ENCODE peak calls at places on chromosomes 4 and X, in four cellular contexts. One of them, this sample, is unnamed.

GRCh38 chrX:68895339-68896250 is 66.8 kb downstream of the EFNB1 start:
- DNase-seq in right atrium auricular region: peak; percentile 66
- DNase-seq in cardiac muscle cell: peak; percentile 66
- DNase-seq in esophagus muscularis mucosa: no peak
- DNase-seq in this sample: peak; percentile 15

GRCh38 chr4:2260336-2261109 is 1.4 kb downstream of the MXD4 start:
- DNase-seq in right atrium auricular region: peak; percentile 59
- DNase-seq in cardiac muscle cell: no peak
- DNase-seq in esophagus muscularis mucosa: no peak
- DNase-seq in this sample: no peak

GRCh38 chr4:189117426-189117825 is 823.2 kb upstream of the FRG1 start:
- DNase-seq in right atrium auricular region: no peak
- DNase-seq in cardiac muscle cell: no peak
- DNase-seq in esophagus muscularis mucosa: no peak
- DNase-seq in this sample: no peak

GRCh38 chrX:50204364-50204899 is at the start of gene CCNB3:
- DNase-seq in right atrium auricular region: peak; percentile 75
- DNase-seq in cardiac muscle cell: peak; percentile 85
- DNase-seq in esophagus muscularis mucosa: no peak
- DNase-seq in this sample: no peak

GRCh38 chr4:189613202-189613601 is 327.5 kb upstream of the FRG1 start:
- DNase-seq in right atrium auricular region: no peak
- DNase-seq in cardiac muscle cell: no peak
- DNase-seq in esophagus muscularis mucosa: no peak
- DNase-seq in this sample: no peak

GRCh38 chrX:11543249-11543648 is 122.5 kb downstream of the ARHGAP6 start:
- DNase-seq in right atrium auricular region: no peak
- DNase-seq in cardiac muscle cell: no peak
- DNase-seq in esophagus muscularis mucosa: no peak
- DNase-seq in this sample: no peak

GRCh38 chrX:155314260-155314659 is 20.2 kb downstream of the CLIC2 start:
- DNase-seq in right atrium auricular region: no peak
- DNase-seq in cardiac muscle cell: no peak
- DNase-seq in esophagus muscularis mucosa: no peak
- DNase-seq in this sample: no peak

GRCh38 chr4:162323919-162324318 is 160.1 kb upstream of the FSTL5 start:
- DNase-seq in right atrium auricular region: no peak
- DNase-seq in cardiac muscle cell: no peak
- DNase-seq in esophagus muscularis mucosa: no peak
- DNase-seq in this sample: no peak

GRCh38 chrX:153924149-153924861 is 1.8 kb downstream of the ARHGAP4 start:
- DNase-seq in right atrium auricular region: no peak
- DNase-seq in cardiac muscle cell: peak; percentile 64
- DNase-seq in esophagus muscularis mucosa: no peak
- DNase-seq in this sample: no peak

GRCh38 chr4:187929024-187929423 is 66.5 kb upstream of the ZFP42 start:
- DNase-seq in right atrium auricular region: no peak
- DNase-seq in cardiac muscle cell: no peak
- DNase-seq in esophagus muscularis mucosa: no peak
- DNase-seq in this sample: no peak

GRCh38 chr4:86220137-86220536 is 139.7 kb downstream of the MAPK10 start:
- DNase-seq in right atrium auricular region: no peak
- DNase-seq in cardiac muscle cell: peak; percentile 68
- DNase-seq in esophagus muscularis mucosa: no peak
- DNase-seq in this sample: no peak

GRCh38 chr4:100929753-100930152 is 411.9 kb upstream of the EMCN start:
- DNase-seq in right atrium auricular region: no peak
- DNase-seq in cardiac muscle cell: no peak
- DNase-seq in esophagus muscularis mucosa: no peak
- DNase-seq in this sample: no peak

GRCh38 chrX:12480956-12481355 is 310.3 kb upstream of the PRPS2 start:
- DNase-seq in right atrium auricular region: no peak
- DNase-seq in cardiac muscle cell: no peak
- DNase-seq in esophagus muscularis mucosa: no peak
- DNase-seq in this sample: no peak

GRCh38 chrX:108000751-108001150 is 18.6 kb upstream of the TEX13B start:
- DNase-seq in right atrium auricular region: no peak
- DNase-seq in cardiac muscle cell: no peak
- DNase-seq in esophagus muscularis mucosa: no peak
- DNase-seq in this sample: no peak

GRCh38 chr4:54742636-54743399 is 85.1 kb downstream of the KIT start:
- DNase-seq in right atrium auricular region: no peak
- DNase-seq in cardiac muscle cell: no peak
- DNase-seq in esophagus muscularis mucosa: no peak
- DNase-seq in this sample: no peak

GRCh38 chrX:100368167-100368566 is 41.9 kb downstream of the PCDH19 start:
- DNase-seq in right atrium auricular region: no peak
- DNase-seq in cardiac muscle cell: peak; percentile 11
- DNase-seq in esophagus muscularis mucosa: no peak
- DNase-seq in this sample: no peak

GRCh38 chrX:47623540-47624027 is 3.9 kb upstream of the SYN1 start:
- DNase-seq in right atrium auricular region: no peak
- DNase-seq in cardiac muscle cell: peak; percentile 84
- DNase-seq in esophagus muscularis mucosa: no peak
- DNase-seq in this sample: no peak

GRCh38 chr4:183241322-183241640 is 78.8 kb downstream of the CLDN22 start:
- DNase-seq in right atrium auricular region: no peak
- DNase-seq in cardiac muscle cell: peak; percentile 86
- DNase-seq in esophagus muscularis mucosa: no peak
- DNase-seq in this sample: no peak

GRCh38 chr4:185590982-185591381 is 55.7 kb upstream of the PDLIM3 start:
- DNase-seq in right atrium auricular region: no peak
- DNase-seq in cardiac muscle cell: no peak
- DNase-seq in esophagus muscularis mucosa: no peak
- DNase-seq in this sample: no peak
- H3K27ac ChIP-seq in right atrium auricular region: peak overlapping the region; percentile 64
- H3K27ac ChIP-seq in cardiac muscle cell: no peak overlapping the region
- H3K27ac ChIP-seq in esophagus muscularis mucosa: peak overlapping the region; percentile 83
- H3K27ac ChIP-seq in this sample: peak overlapping the region; percentile 45

GRCh38 chrX:148043456-148043855 is 62.3 kb downstream of the FMR1NB start:
- DNase-seq in right atrium auricular region: no peak
- DNase-seq in cardiac muscle cell: peak; percentile 10
- DNase-seq in esophagus muscularis mucosa: no peak
- DNase-seq in this sample: no peak

GRCh38 chrX:148047216-148047615 is 66.1 kb downstream of the FMR1NB start:
- DNase-seq in right atrium auricular region: no peak
- DNase-seq in cardiac muscle cell: no peak
- DNase-seq in esophagus muscularis mucosa: no peak
- DNase-seq in this sample: no peak

GRCh38 chrX:148051973-148052372 is 70.8 kb downstream of the FMR1NB start:
- DNase-seq in right atrium auricular region: no peak
- DNase-seq in cardiac muscle cell: no peak
- DNase-seq in esophagus muscularis mucosa: no peak
- DNase-seq in this sample: no peak

GRCh38 chrX:148049441-148049840 is 68.3 kb downstream of the FMR1NB start:
- DNase-seq in right atrium auricular region: no peak
- DNase-seq in cardiac muscle cell: peak; percentile 48
- DNase-seq in esophagus muscularis mucosa: no peak
- DNase-seq in this sample: no peak
- TF ChIP-seq CTCF in right atrium auricular region: peak; percentile 19
- TF ChIP-seq CTCF in cardiac muscle cell: peak; percentile 43
- TF ChIP-seq CTCF in esophagus muscularis mucosa: peak; percentile 37
- TF ChIP-seq CTCF in this sample: peak; percentile 16

GRCh38 chr4:106478152-106478551 is 109.6 kb upstream of the GIMD1 start:
- DNase-seq in right atrium auricular region: no peak
- DNase-seq in cardiac muscle cell: no peak
- DNase-seq in esophagus muscularis mucosa: no peak
- DNase-seq in this sample: no peak

GRCh38 chr4:106471151-106471550 is 102.6 kb upstream of the GIMD1 start:
- DNase-seq in right atrium auricular region: no peak
- DNase-seq in cardiac muscle cell: no peak
- DNase-seq in esophagus muscularis mucosa: no peak
- DNase-seq in this sample: no peak

DNA sequence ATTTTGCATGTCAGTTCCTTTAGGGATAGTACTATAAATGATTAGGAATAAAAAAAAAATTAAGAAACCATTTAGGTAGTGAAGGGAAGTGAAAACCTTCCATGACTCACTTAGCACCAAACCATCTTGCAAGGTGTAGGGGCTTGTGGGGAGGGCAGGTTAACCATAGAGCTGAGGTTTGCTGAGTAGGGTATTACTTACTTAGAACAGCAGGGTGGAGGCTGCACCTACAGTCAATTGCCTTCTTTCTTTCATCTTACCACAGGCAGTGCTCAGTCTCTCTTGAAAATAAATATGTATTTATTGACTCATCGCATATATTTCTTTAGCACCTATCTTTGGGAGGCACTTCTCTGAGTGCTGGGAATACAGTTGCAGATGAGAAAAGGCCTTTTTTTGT is 104.9 kb upstream of the GIMD1 start:
- DNase-seq in right atrium auricular region: no peak
- DNase-seq in cardiac muscle cell: no peak
- DNase-seq in esophagus muscularis mucosa: no peak
- DNase-seq in this sample: no peak
- H3K4me3 ChIP-seq in right atrium auricular region: no peak overlapping the region
- H3K4me3 ChIP-seq in cardiac muscle cell: no peak overlapping the region
- H3K4me3 ChIP-seq in esophagus muscularis mucosa: no peak overlapping the region
- H3K4me3 ChIP-seq in this sample: no peak overlapping the region

GRCh38 chr4:47838445-47838844 is 578 bp upstream of the CORIN start:
- DNase-seq in right atrium auricular region: no peak
- DNase-seq in cardiac muscle cell: no peak
- DNase-seq in esophagus muscularis mucosa: no peak
- DNase-seq in this sample: no peak
- H3K27ac ChIP-seq in right atrium auricular region: peak overlapping the region; percentile 85
- H3K27ac ChIP-seq in cardiac muscle cell: peak overlapping the region; percentile 92
- H3K27ac ChIP-seq in esophagus muscularis mucosa: no peak overlapping the region
- H3K27ac ChIP-seq in this sample: no peak overlapping the region

GRCh38 chr4:76623217-76624060 is 188.4 kb downstream of the SHROOM3 start:
- DNase-seq in right atrium auricular region: no peak
- DNase-seq in cardiac muscle cell: no peak
- DNase-seq in esophagus muscularis mucosa: no peak
- DNase-seq in this sample: no peak

GRCh38 chr4:76625316-76625715 is 190.3 kb downstream of the SHROOM3 start:
- DNase-seq in right atrium auricular region: no peak
- DNase-seq in cardiac muscle cell: no peak
- DNase-seq in esophagus muscularis mucosa: no peak
- DNase-seq in this sample: no peak

GRCh38 chr4:76630748-76631147 is 195.7 kb downstream of the SHROOM3 start:
- DNase-seq in right atrium auricular region: no peak
- DNase-seq in cardiac muscle cell: no peak
- DNase-seq in esophagus muscularis mucosa: no peak
- DNase-seq in this sample: no peak

GRCh38 chr4:76624271-76624681 is 189.2 kb downstream of the SHROOM3 start:
- DNase-seq in right atrium auricular region: peak; percentile 67
- DNase-seq in cardiac muscle cell: peak; percentile 92
- DNase-seq in esophagus muscularis mucosa: no peak
- DNase-seq in this sample: peak; percentile 69

DNA sequence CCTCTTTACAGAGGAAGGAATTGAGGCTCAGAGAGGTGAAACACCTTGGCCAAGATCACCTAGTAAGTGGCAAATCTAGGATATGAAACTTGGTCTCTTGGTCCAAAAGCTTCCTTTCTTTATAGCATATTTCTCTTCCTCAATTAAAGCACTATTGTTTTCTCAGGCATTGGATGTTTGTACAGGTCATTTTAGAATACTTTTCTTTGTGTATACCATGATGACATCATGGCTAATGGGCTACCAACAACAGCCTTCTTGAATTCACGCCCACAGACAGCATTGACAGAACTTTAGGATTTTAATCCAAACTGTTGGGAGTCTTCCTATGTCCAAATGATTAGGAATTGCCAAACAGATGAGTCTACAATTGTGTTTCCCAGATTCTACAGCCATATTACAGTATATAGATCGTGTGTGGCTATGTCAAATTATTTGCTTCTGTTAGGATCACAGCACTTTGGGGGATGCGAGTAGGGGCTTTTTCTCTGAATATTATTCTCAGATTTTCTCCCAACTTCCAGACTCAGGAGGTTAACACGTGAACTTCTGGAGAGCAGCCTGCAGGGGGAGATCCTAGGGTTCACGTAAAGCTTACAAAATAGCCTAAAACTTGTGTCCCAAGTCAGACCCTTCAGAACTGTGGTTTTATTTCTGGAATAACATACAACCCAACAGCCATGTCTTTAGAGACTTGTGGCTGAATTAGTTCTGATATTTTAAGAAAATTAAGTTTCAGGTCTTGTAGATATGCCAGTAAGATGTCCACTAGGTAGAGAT is 191.8 kb downstream of the SHROOM3 start:
- DNase-seq in right atrium auricular region: no peak
- DNase-seq in cardiac muscle cell: peak; percentile 44
- DNase-seq in esophagus muscularis mucosa: no peak
- DNase-seq in this sample: no peak
- TF ChIP-seq CTCF in right atrium auricular region: no peak
- TF ChIP-seq CTCF in cardiac muscle cell: peak; percentile 50
- TF ChIP-seq CTCF in esophagus muscularis mucosa: no peak
- TF ChIP-seq CTCF in this sample: no peak

DNA sequence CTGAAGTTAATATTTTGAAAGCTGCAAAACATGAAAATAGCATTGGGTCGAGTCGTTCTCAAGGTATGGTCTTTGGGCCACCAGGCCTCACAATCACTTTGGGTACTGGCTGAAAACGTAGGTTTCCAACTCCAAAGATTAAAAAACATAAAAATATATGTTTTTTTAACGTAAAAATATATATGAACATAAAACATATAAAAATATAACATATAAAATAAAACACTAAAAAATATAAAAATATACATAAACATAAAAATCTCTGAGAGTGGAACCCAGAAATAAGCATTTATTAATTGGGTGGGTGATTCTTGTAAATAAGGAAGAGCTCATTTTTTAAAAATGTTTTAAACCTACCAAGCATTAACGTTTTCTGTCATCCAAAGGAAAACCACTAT is 666 bp upstream of the PDS5A start:
- DNase-seq in right atrium auricular region: no peak
- DNase-seq in cardiac muscle cell: no peak
- DNase-seq in esophagus muscularis mucosa: no peak
- DNase-seq in this sample: no peak
- H3K4me3 ChIP-seq in right atrium auricular region: peak overlapping the region; percentile 75
- H3K4me3 ChIP-seq in cardiac muscle cell: peak overlapping the region; percentile 95
- H3K4me3 ChIP-seq in esophagus muscularis mucosa: peak overlapping the region; percentile 88
- H3K4me3 ChIP-seq in this sample: peak overlapping the region; percentile 98

DNA sequence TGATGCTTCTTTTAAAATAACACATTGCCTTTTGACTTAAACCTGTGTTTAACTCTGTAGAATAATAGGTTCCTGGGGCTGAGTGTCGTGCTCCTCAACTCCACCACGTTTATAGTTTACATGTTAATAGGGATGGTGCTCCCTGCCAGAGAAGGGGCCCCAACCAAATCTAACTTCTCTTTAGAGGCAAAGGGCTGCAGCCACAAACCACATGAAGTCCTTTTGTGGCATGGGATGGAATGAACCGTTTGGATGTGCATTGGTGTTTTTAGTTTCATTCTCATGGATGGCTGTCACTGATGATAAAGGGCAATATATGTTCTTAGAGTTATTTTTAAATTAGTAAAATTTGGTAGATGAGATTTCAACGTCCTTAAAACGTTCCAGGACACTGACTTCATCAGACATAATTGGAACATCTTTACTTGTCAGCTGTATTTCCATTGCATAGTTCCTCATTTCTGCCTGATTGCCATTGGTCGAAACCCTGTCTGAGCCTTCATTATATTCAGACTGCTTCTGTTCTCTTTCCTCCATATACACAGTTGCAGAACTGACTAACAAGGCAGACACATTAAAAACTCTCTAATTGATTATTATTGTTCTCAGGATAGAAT is 60.4 kb upstream of the HPF1 start:
- DNase-seq in right atrium auricular region: no peak
- DNase-seq in cardiac muscle cell: no peak
- DNase-seq in esophagus muscularis mucosa: no peak
- DNase-seq in this sample: no peak
- H3K27ac ChIP-seq in right atrium auricular region: no peak overlapping the region
- H3K27ac ChIP-seq in cardiac muscle cell: no peak overlapping the region
- H3K27ac ChIP-seq in esophagus muscularis mucosa: no peak overlapping the region
- H3K27ac ChIP-seq in this sample: no peak overlapping the region

This sample was measured in thoracic aorta.